ENCODE peak calls at places on chromosome 21, in six cellular contexts. G is GM12891, W is GM12878, A is HepG2, K is H1, E is K562. T is an unnamed sample.

GRCh38 chr21:40049031-40049958 is 182.1 kb downstream of the PCP4 start:
- DNase-seq in A (no peak), G (no peak), E (no peak), K (no peak), W (no peak), T (no peak)

GRCh38 chr21:17925900-17926299 is 106.7 kb upstream of the C21orf91 start:
- DNase-seq in K (no peak), W (no peak), G (no peak), E (no peak), A (peak), T (no peak)

GRCh38 chr21:16578912-16579311 is 849.1 kb downstream of the USP25 start:
- DNase-seq in W (no peak), K (no peak), G (no peak), A (no peak), E (no peak), T (no peak)

GRCh38 chr21:28393279-28393678 is 599.4 kb downstream of the LTN1 start:
- DNase-seq in G (no peak), A (no peak), E (no peak), W (no peak), K (no peak), T (no peak)

GRCh38 chr21:17612023-17612564 is 607 bp downstream of the BTG3 start:
- DNase-seq in K (no peak), A (no peak), E (no peak), W (no peak), G (no peak), T (no peak)

GRCh38 chr21:36171741-36172331 is 15.2 kb downstream of the DOP1B start:
- DNase-seq in W (no peak), G (no peak), E (no peak), A (no peak), K (no peak), T (no peak)

GRCh38 chr21:35565204-35565611 is 495.1 kb downstream of the SETD4 start:
- DNase-seq in G (no peak), A (no peak), E (peak), W (no peak), K (no peak), T (no peak)

GRCh38 chr21:35048706-35049617 is at the start of gene RUNX1:
- DNase-seq in A (no peak), G (peak), K (no peak), E (peak), W (peak), T (peak)

GRCh38 chr21:41016472-41016871 is 151.5 kb upstream of the BACE2 start:
- DNase-seq in W (no peak), G (no peak), A (no peak), K (no peak), E (no peak), T (no peak)

GRCh38 chr21:19993186-19993711 is 1005.0 kb upstream of the NCAM2 start:
- DNase-seq in E (no peak), W (no peak), K (no peak), G (no peak), A (no peak), T (no peak)

GRCh38 chr21:34526618-34527290 is 14.7 kb upstream of the KCNE1 start:
- DNase-seq in K (no peak), A (peak), W (no peak), G (no peak), E (no peak), T (no peak)

GRCh38 chr21:28699591-28700259 is 293.0 kb downstream of the LTN1 start:
- DNase-seq in K (no peak), W (no peak), A (no peak), E (no peak), G (no peak), T (no peak)

GRCh38 chr21:27040738-27041137 is 73.8 kb upstream of the ADAMTS5 start:
- DNase-seq in K (no peak), W (no peak), A (no peak), G (no peak), E (no peak), T (no peak)

GRCh38 chr21:43880111-43880985 is 15.3 kb downstream of the AGPAT3 start:
- DNase-seq in W (no peak), E (no peak), K (no peak), G (no peak), A (no peak), T (no peak)

GRCh38 chr21:36254106-36254941 is 65.7 kb upstream of the MORC3 start:
- DNase-seq in K (no peak), W (no peak), A (peak), E (no peak), G (no peak), T (no peak)

GRCh38 chr21:28738305-28738704 is 254.4 kb downstream of the LTN1 start:
- DNase-seq in K (no peak), E (no peak), W (no peak), A (no peak), G (no peak), T (no peak)

GRCh38 chr21:16028163-16028562 is 298.4 kb downstream of the USP25 start:
- DNase-seq in K (no peak), G (no peak), A (no peak), W (no peak), E (no peak), T (no peak)

GRCh38 chr21:30044447-30045064 is 104.8 kb upstream of the GRIK1 start:
- DNase-seq in W (no peak), G (no peak), K (no peak), A (peak), E (peak), T (no peak)

GRCh38 chr21:39690454-39690853 is 54.5 kb upstream of the IGSF5 start:
- DNase-seq in A (no peak), E (no peak), W (no peak), G (no peak), K (no peak), T (no peak)

GRCh38 chr21:27505516-27505915 is 538.6 kb upstream of the ADAMTS5 start:
- DNase-seq in W (no peak), K (no peak), A (no peak), E (no peak), G (no peak), T (no peak)

GRCh38 chr21:35340273-35340672 is 291.2 kb upstream of the RUNX1 start:
- DNase-seq in W (no peak), K (no peak), A (peak), G (no peak), E (no peak), T (no peak)

GRCh38 chr21:34965200-34966174 is 83.6 kb downstream of the RUNX1 start:
- DNase-seq in E (no peak), K (no peak), W (no peak), A (peak), G (no peak), T (no peak)

GRCh38 chr21:36388835-36389234 is 3.6 kb downstream of the CHAF1B start:
- DNase-seq in A (no peak), K (peak), G (no peak), E (no peak), W (no peak), T (no peak)

GRCh38 chr21:29477941-29478340 is 179.2 kb downstream of the BACH1 start:
- DNase-seq in K (no peak), A (no peak), W (no peak), G (no peak), E (no peak), T (no peak)

GRCh38 chr21:27129694-27130093 is 162.8 kb upstream of the ADAMTS5 start:
- DNase-seq in E (no peak), W (no peak), A (no peak), G (no peak), K (no peak), T (no peak)

GRCh38 chr21:43708745-43709381 is 10.1 kb upstream of the PDXK start:
- DNase-seq in W (no peak), G (no peak), A (no peak), E (no peak), K (no peak), T (no peak)

GRCh38 chr21:30227633-30228404 is 11.9 kb upstream of the CLDN8 start:
- DNase-seq in E (peak), K (no peak), W (no peak), G (no peak), A (no peak), T (no peak)

GRCh38 chr21:34811368-34811767 is 142.6 kb downstream of the CLIC6 start:
- DNase-seq in A (no peak), G (no peak), K (no peak), W (no peak), E (no peak), T (no peak)

GRCh38 chr21:29133796-29134195 is 3.4 kb downstream of the MAP3K7CL start:
- DNase-seq in E (no peak), A (no peak), W (no peak), K (no peak), G (no peak), T (no peak)

GRCh38 chr21:34885636-34886553 is 163.2 kb downstream of the RUNX1 start:
- DNase-seq in W (no peak), G (no peak), A (peak), E (no peak), K (no peak), T (no peak)

GRCh38 chr21:16587671-16588379 is 858.0 kb downstream of the USP25 start:
- DNase-seq in A (no peak), E (no peak), W (no peak), G (no peak), K (no peak), T (no peak)

GRCh38 chr21:37459575-37459974 is 93.0 kb downstream of the DYRK1A start:
- DNase-seq in E (no peak), A (no peak), W (no peak), K (no peak), G (no peak), T (no peak)
- TF ChIP-seq TAF1 in E (no peak), A (no peak), W (no peak), K (no peak), G (no peak), T (no peak)

DNA sequence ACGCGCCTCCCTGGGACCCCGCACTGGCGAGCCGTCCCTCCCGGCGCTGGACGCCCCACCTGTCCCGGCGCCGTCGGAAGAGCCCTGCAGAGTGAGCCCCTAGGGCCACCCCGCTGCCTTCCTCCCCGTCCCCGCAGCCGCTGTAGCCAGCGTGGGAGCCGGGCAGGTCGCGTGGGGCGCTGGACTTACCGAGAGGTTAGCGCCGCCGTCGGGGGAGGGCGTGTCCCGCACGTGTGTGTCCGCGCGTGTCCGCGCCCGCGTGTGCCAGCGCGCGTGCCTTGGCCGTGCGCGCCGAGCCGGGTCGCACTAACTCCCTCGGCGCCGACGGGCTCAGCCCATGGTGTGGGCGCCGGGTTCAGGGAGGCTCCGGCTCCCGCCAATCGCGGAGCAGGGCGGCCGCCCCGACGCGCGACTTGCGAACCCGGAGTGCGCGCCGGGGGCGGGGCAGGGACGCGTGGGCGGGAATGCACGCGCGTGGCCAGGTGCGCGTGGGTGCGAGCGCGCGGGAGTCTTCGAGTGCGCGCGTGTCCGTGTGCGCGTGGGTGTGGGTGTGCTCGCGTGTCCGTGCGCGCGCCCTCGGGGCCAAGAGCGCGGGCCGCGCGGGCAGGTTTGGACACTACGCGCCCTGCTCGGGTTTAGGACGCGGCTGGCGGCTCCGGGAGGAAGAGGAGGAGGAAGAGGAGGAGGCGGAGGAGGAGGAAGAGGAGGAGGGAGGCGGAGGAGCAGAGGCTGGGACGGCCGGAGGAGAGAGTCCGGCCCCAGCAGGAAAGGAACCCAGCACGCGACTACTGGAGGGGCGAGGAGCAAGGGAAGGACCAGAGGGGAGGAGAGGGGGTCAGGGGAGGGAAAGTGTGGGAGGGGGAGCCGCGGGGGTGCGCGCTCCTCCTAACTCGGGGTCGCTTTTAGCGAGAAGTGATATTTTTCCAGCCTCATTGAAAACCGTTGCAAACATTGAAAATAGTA is 145.1 kb upstream of the ETS2 start:
- DNase-seq in G (no peak), E (no peak), W (no peak), K (no peak), A (no peak), T (no peak)
- TF ChIP-seq POLR2AphosphoS5 in G (no peak), E (no peak), W (no peak), K (no peak), A (no peak), T (no peak)

GRCh38 chr21:25639167-25639921 is at the start of gene JAM2:
- DNase-seq in A (no peak), W (no peak), K (no peak), E (peak), G (peak), T (peak)
- TF ChIP-seq POLR2A in A (no peak), W (peak), K (no peak), E (no peak), G (no peak), T (no peak)

DNA sequence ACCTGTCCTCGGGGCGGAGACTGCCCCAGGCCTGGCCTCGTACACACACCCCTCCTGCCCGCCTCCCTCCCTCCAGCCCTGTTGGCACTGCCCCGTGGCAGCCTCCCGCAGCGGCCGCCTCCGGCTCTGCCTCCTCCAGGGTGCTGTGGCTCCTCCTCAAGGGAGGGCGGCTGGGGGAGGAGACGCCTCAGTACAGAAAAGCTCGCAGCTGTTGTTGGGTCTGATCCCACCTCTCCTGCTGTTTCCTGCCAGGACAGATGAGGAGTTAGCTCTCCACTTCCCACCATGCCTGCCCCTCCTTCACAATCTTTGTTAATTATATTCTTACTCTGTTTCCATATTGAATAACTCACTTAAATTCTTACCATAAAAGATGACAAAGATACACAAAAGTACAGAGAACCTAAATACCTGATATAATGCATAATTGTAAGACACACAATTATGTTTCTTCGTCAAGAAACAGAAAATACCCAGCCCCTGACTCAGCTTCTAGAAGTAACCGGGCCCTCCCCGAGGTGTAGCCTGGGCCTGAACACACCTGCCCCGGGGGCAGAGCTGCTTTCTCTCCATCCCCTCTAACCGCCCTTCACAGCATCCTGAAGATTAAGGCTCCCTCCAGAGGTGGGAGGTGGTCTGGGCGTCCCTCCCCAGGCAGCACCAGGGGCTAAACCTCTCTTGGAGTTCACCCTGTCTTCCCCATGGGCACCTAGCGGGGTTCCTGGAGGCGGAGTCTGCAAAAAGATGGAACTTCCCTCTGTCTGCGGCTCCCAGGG is 30.6 kb upstream of the COL6A1 start:
- DNase-seq in A (no peak), E (no peak), W (no peak), G (no peak), K (no peak), T (no peak)
- TF ChIP-seq TAF1 in A (no peak), E (no peak), W (no peak), G (no peak), K (no peak), T (no peak)

GRCh38 chr21:42674351-42674940 is 21.0 kb downstream of the PDE9A start:
- DNase-seq in E (peak), K (no peak), G (no peak), W (no peak), A (no peak), T (no peak)
- TF ChIP-seq POLR2AphosphoS5 in E (no peak), K (no peak), G (no peak), W (no peak), A (no peak), T (no peak)

DNA sequence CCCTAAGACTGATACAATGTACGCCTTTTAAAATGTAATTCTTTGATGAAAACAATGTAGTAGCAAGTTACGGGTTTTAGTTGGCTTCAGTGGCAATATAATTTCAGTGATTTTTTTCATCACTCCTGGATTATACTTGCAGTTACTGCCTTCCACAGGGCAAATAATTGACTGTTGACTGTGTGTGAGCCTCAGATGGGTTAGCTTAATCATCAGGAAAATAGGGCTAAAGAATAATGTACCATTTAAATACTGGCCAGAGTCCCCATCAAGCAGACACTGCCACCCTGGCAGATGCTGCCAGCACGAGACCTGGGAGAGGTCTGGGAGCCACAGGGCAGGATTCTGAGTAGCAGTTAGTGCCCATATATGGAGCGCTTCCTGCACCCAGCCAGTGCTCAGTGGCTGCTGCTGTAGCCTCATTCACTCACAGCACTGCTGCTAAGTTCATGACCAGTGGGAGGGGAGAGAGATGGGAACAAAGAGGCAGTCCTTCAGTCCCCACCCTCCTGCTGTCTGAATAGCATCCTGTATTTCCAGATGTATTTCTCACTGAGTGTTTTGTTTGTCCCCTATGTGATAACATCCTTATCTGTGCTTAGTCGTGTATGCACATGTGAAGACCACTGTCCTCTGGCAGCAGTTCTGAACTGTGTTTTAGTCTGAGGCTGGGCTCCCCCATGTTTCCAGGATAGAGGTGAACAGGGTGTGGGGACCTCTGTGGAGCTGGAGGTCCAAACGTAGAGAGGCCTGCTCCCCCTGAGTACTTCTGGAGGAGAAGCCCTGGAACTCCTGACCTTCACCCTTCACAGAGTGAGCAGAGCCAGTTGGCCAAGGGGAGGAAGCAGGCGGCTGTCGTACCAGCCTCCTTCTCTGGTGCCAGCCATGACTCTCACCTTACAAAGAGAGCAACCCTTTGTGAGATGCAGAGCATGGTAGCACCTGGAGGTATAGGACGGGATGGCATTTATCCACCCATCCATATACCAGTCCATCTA is 80.4 kb downstream of the ADARB1 start:
- DNase-seq in K (peak), A (no peak), G (no peak), W (no peak), E (no peak), T (no peak)
- TF ChIP-seq POLR2A in K (no peak), A (no peak), G (no peak), W (no peak), E (no peak), T (no peak)

DNA sequence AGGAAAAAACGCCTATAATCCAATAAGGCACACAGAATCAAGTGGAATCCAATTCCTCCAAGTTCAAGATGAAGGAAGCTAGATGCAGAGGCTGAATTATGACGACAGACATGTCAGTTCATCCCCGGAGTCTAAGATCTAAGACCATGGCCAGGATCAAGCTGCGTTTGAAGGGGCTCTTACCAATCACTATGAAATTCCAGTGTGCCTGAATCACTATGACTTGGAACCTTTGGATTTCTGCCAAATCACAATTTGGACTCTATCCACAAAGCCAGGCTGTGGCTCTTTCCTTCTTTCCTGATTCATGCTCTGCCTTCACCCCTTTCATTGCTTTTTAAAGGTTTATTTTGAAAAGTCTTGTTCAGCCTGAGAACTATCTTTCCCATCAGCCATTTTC is 17.1 kb downstream of the OLIG2 start:
- DNase-seq in A (no peak), E (no peak), K (no peak), G (no peak), W (no peak), T (no peak)
- TF ChIP-seq TAF1 in A (no peak), E (no peak), K (no peak), G (no peak), W (no peak), T (no peak)

GRCh38 chr21:14600569-14601308 is 54.6 kb upstream of the SAMSN1 start:
- DNase-seq in G (no peak), E (no peak), A (no peak), K (no peak), W (no peak), T (no peak)
- TF ChIP-seq POLR2AphosphoS5 in G (no peak), E (no peak), A (no peak), K (no peak), W (no peak), T (no peak)

T was measured in GM12892.